ENCODE peak calls at places on chromosomes 6 and 20, in four cellular contexts. One of them, this sample, is unnamed. For H3K36me3, the result is how much of the 10 kb centered on the place peaks cover.

GRCh38 chr6:14038636-14039035 is 78.9 kb upstream of the CD83 start:
- DNase-seq in mucosa of descending colon: no peak
- DNase-seq in HepG2: no peak
- DNase-seq in cardiac muscle cell: no peak
- DNase-seq in this sample: no peak

GRCh38 chr6:129671442-129672344 is 38.3 kb downstream of the ARHGAP18 start:
- DNase-seq in mucosa of descending colon: peak
- DNase-seq in cardiac muscle cell: peak
- DNase-seq in HepG2: peak
- DNase-seq in this sample: no peak

GRCh38 chr6:136502791-136503190 is 47.4 kb downstream of the MAP7 start:
- DNase-seq in mucosa of descending colon: no peak
- DNase-seq in HepG2: no peak
- DNase-seq in cardiac muscle cell: no peak
- DNase-seq in this sample: no peak

GRCh38 chr6:115514656-115515055 is 546.0 kb downstream of the FRK start:
- DNase-seq in cardiac muscle cell: peak
- DNase-seq in mucosa of descending colon: no peak
- DNase-seq in HepG2: no peak
- DNase-seq in this sample: peak

GRCh38 chr20:24117386-24117785 is 128.8 kb upstream of the GGTLC1 start:
- DNase-seq in cardiac muscle cell: no peak
- DNase-seq in mucosa of descending colon: no peak
- DNase-seq in HepG2: no peak
- DNase-seq in this sample: no peak

GRCh38 chr6:43828711-43829110 is 58.7 kb downstream of the VEGFA start:
- DNase-seq in mucosa of descending colon: no peak
- DNase-seq in HepG2: no peak
- DNase-seq in cardiac muscle cell: no peak
- DNase-seq in this sample: peak

GRCh38 chr20:59645761-59646171 is 41.4 kb downstream of the PHACTR3 start:
- DNase-seq in mucosa of descending colon: no peak
- DNase-seq in HepG2: no peak
- DNase-seq in cardiac muscle cell: no peak
- DNase-seq in this sample: no peak

GRCh38 chr6:166583230-166583629 is 3.2 kb downstream of the RAMACL start:
- DNase-seq in cardiac muscle cell: no peak
- DNase-seq in HepG2: no peak
- DNase-seq in mucosa of descending colon: no peak
- DNase-seq in this sample: no peak

GRCh38 chr6:135334169-135334568 is 153.1 kb downstream of the MYB start:
- DNase-seq in mucosa of descending colon: no peak
- DNase-seq in cardiac muscle cell: peak
- DNase-seq in HepG2: no peak
- DNase-seq in this sample: peak

GRCh38 chr6:135438907-135439535 is 58.5 kb downstream of the AHI1 start:
- DNase-seq in HepG2: peak
- DNase-seq in cardiac muscle cell: peak
- DNase-seq in mucosa of descending colon: no peak
- DNase-seq in this sample: peak

GRCh38 chr6:67030861-67031260 is 1323.8 kb upstream of the EYS start:
- DNase-seq in HepG2: no peak
- DNase-seq in mucosa of descending colon: no peak
- DNase-seq in cardiac muscle cell: no peak
- DNase-seq in this sample: no peak

GRCh38 chr6:100479180-100480035 is 14.7 kb upstream of the SIM1 start:
- DNase-seq in mucosa of descending colon: no peak
- DNase-seq in HepG2: peak
- DNase-seq in cardiac muscle cell: peak
- DNase-seq in this sample: peak

DNA sequence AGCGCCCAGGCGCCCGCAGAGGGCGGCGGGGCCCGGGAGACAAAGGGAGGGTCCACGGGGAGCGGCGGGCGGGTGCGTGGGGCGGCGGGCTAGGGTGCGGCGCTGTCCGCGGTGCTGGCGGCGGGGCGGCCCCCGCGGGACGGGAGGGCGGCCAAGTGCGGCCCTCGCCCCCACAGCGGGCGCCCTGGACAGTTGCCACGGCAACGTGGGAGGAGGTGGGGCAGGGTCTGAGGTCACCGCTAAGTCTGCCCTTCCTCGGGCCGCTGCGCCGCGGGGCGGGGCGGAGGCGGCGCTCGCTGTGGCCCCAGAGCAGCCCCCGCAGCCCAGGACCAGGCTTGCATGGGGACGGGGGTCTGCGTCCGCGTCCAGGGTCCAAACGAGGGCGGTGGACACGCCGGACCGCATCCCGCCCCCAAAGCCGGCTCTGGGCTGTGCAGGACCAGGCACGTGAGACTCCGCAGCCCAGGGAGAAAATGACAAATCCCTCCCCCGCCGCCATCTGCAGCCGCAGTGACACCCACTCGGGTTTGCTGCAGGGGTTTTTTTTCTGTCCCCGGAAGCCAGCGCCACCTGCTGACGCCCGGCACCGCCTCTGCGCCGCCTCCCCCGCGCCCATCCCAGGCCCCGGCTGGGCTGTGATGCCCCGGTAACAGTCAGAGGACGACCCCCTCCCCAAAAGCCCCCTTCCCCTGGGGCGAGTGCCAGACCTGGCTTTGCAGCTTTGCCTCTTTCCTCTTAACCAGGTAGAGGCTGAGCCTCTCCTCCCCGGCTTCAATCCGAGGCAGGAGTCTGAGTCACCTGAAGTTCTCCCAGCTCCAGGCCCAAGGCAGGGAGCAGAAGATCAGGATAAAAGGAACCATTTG is 36.8 kb downstream of the YTHDF1 start:
- DNase-seq in cardiac muscle cell: no peak
- DNase-seq in mucosa of descending colon: peak
- DNase-seq in HepG2: no peak
- DNase-seq in this sample: no peak
- TF ChIP-seq CTCF in cardiac muscle cell: peak
- TF ChIP-seq CTCF in mucosa of descending colon: no peak
- TF ChIP-seq CTCF in HepG2: peak
- TF ChIP-seq CTCF in this sample: peak

DNA sequence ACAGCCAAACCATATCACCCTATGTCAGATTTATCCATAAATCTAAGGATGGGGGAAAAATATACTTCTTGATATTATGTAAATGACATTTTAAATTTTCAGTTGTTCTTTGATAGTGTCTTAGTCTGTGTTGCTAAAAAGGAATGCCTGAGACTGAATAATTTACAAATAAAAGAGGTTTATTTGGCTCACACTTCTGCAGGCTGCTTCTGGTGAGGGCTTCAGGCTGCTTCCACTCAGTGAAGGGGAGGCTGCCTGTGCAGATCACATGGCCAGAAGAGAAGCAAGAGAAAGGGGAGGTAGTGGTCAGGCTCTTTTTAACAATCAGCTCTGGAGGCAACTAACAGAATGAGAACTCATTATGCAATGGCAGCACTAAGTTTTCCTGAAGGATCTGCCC is 1.3 kb upstream of the MCM9 start:
- DNase-seq in HepG2: no peak
- DNase-seq in cardiac muscle cell: no peak
- DNase-seq in mucosa of descending colon: no peak
- DNase-seq in this sample: no peak
- H3K4me3 ChIP-seq in HepG2: no peak
- H3K4me3 ChIP-seq in cardiac muscle cell: no peak
- H3K4me3 ChIP-seq in mucosa of descending colon: no peak
- H3K4me3 ChIP-seq in this sample: no peak

GRCh38 chr20:6696001-6696400 is 71.5 kb upstream of the BMP2 start:
- DNase-seq in mucosa of descending colon: no peak
- DNase-seq in cardiac muscle cell: no peak
- DNase-seq in HepG2: no peak
- DNase-seq in this sample: no peak

GRCh38 chr20:6693178-6693807 is 74.2 kb upstream of the BMP2 start:
- DNase-seq in mucosa of descending colon: peak
- DNase-seq in HepG2: no peak
- DNase-seq in cardiac muscle cell: no peak
- DNase-seq in this sample: peak

GRCh38 chr20:6692566-6693168 is 74.8 kb upstream of the BMP2 start:
- DNase-seq in HepG2: no peak
- DNase-seq in mucosa of descending colon: no peak
- DNase-seq in cardiac muscle cell: no peak
- DNase-seq in this sample: no peak

GRCh38 chr20:6689339-6689973 is 78.0 kb upstream of the BMP2 start:
- DNase-seq in cardiac muscle cell: no peak
- DNase-seq in mucosa of descending colon: no peak
- DNase-seq in HepG2: no peak
- DNase-seq in this sample: no peak

DNA sequence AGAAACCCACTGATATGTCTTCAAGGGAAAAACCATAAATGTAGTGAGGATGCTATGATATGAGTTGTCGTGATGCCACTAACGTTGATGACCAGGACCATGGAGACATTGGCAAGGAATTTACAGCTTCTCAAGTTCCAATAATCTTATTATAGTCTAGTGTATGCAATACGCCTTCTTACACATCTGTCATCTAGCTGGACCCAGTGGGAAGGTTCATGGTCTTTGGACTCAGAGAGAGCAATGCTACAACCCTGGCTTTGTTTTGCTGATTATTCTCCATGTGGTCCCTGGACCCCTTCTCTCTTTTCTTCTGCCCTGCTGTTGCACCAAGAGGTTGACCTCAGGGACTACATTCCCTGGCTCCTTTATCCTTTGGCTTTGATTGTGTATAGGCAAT is 75.9 kb upstream of the BMP2 start:
- DNase-seq in HepG2: no peak
- DNase-seq in mucosa of descending colon: no peak
- DNase-seq in cardiac muscle cell: no peak
- DNase-seq in this sample: no peak
- H3K36me3 ChIP-seq in HepG2: under half
- H3K36me3 ChIP-seq in mucosa of descending colon: under half
- H3K36me3 ChIP-seq in cardiac muscle cell: under half
- H3K36me3 ChIP-seq in this sample: under half

GRCh38 chr6:26543953-26544352 is 5.8 kb downstream of the HMGN4 start:
- DNase-seq in mucosa of descending colon: no peak
- DNase-seq in HepG2: peak
- DNase-seq in cardiac muscle cell: peak
- DNase-seq in this sample: peak
- TF ChIP-seq CTCF in mucosa of descending colon: no peak
- TF ChIP-seq CTCF in HepG2: peak
- TF ChIP-seq CTCF in cardiac muscle cell: peak
- TF ChIP-seq CTCF in this sample: peak

DNA sequence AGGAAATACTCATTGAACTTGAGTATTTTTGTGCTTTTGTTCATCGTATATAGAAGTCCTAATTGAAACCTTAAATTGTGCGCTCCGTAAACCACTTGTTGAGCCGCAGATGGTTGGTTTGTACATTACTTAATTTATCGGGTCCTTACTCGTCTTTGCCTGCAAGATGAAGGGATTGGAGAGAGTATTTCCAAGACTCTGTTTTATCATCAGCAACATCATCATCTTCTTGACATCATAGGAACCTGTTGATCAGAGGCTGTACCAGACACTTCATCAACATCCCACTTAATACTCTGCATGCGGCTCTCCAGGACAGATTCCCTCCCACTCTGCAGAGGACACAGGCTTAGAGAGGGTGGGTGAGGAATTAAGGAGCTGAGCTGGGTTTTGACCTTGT is 28.6 kb downstream of the TIAM2 start:
- DNase-seq in HepG2: no peak
- DNase-seq in mucosa of descending colon: no peak
- DNase-seq in cardiac muscle cell: no peak
- DNase-seq in this sample: no peak
- H3K4me3 ChIP-seq in HepG2: no peak
- H3K4me3 ChIP-seq in mucosa of descending colon: no peak
- H3K4me3 ChIP-seq in cardiac muscle cell: no peak
- H3K4me3 ChIP-seq in this sample: no peak

DNA sequence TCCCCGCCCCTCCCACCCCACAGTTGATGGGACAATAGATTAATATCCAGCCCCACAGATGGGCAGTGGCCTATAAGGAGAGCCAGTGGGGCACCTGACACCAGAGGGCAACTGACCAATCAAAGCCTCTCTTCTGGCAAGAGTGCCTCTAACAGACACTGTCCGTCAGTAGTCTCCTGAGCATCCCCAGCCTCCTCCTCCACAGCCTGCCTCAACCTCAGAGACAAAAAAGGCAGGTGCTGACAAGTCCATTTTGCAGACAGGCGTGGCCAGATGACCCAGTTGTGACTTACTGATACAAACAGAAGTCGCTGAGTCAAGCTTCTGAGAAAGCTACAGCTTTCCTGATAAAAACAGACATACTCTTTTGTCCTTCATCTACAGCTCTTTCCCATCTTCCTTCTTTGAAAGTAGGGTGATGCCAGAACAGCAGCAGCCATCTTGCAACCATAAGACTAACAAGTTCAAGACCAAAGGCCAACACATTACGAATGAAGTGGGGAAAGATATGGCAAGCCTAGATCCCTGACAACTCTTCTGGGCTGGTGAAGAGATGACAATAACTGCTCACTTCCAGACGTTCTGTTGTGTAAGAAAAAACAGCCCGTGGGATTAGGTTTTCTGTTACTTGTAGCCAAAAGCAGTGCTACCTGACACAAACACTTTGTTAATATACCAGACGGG is 12.3 kb downstream of the PPIL1 start:
- DNase-seq in HepG2: no peak
- DNase-seq in mucosa of descending colon: no peak
- DNase-seq in cardiac muscle cell: no peak
- DNase-seq in this sample: peak
- H3K36me3 ChIP-seq in HepG2: under half
- H3K36me3 ChIP-seq in mucosa of descending colon: under half
- H3K36me3 ChIP-seq in cardiac muscle cell: under half
- H3K36me3 ChIP-seq in this sample: under half

DNA sequence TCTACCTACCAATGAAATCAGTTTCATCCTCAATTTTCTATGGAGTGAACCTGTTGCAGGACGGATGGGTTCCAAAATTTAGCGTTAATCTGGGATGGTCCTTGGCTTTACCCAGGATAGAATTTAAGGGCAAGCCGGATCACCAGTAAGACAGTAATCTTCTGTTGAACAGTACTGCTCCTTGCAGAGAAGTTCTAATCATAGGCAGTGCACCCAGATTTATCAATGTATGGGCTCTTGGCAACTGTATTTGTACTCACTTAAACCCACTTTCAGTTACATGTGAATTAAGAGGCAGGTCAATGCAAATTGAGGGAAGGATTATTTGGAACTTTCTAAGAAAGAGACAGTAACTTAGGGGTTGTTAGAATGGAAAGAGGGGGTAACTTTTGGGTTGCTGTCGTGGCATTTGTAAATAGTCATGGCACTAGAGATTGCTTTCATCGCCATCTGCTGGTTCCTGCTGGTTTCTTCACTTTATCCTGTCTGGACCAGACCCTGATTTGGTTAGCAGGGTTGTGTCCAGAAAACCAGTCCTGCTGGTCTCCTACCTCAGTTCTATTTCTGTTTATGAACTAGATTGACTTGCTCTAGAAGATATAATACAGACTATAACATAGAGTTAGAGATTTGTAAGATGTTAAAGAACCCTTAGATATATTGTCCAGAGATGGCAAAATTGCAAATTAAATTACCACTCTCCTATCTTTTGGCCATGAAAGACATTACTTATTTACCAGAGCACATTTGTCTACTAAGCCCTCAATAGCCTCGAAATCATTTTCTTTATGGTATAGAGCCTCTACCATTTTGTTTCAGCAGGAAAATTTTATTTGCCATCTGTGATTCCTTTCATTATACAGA is 646.3 kb downstream of the UTRN start:
- DNase-seq in cardiac muscle cell: peak
- DNase-seq in mucosa of descending colon: peak
- DNase-seq in HepG2: peak
- DNase-seq in this sample: peak
- TF ChIP-seq CTCF in cardiac muscle cell: peak
- TF ChIP-seq CTCF in mucosa of descending colon: no peak
- TF ChIP-seq CTCF in HepG2: peak
- TF ChIP-seq CTCF in this sample: peak

This sample was measured in bronchial epithelial cell.